ENCODE peak calls at places on chromosome 13, in five cellular contexts. O is heart right ventricle, L is Calu3, T is iPS-NIHi11, H is AG04450. U is an unnamed sample.

GRCh38 chr13:29619995-29620394 is 24.5 kb upstream of the SLC7A1 start:
- DNase-seq in O (no peak), L (no peak), T (no peak), H (no peak), U (no peak)

GRCh38 chr13:111518161-111518791 is 197.8 kb downstream of the TEX29 start:
- DNase-seq in O (no peak), L (no peak), T (no peak), H (no peak), U (no peak)

GRCh38 chr13:93256998-93257397 is 30.4 kb downstream of the GPC6 start:
- DNase-seq in O (no peak), L (no peak), T (no peak), H (no peak), U (no peak)

GRCh38 chr13:27644302-27644701 is 22.6 kb downstream of the POLR1D start:
- DNase-seq in O (no peak), L (no peak), T (no peak), H (peak; percentile 79), U (no peak)

GRCh38 chr13:99357920-99358319 is 50.7 kb upstream of the GPR183 start:
- DNase-seq in O (no peak), L (no peak), T (no peak), H (no peak), U (no peak)

GRCh38 chr13:45016792-45017425 is 27.6 kb downstream of the GPALPP1 start:
- DNase-seq in O (no peak), L (no peak), T (no peak), H (no peak), U (no peak)

GRCh38 chr13:41848435-41849255 is 112.3 kb downstream of the VWA8 start:
- DNase-seq in O (no peak), L (no peak), T (no peak), H (no peak), U (no peak)

GRCh38 chr13:90947976-90948375 is 399.5 kb upstream of the MIR17HG start:
- DNase-seq in O (no peak), L (no peak), T (no peak), H (no peak), U (no peak)

GRCh38 chr13:110015253-110015652 is 228.9 kb upstream of the IRS2 start:
- DNase-seq in O (no peak), L (no peak), T (no peak), H (no peak), U (no peak)

GRCh38 chr13:68009546-68009945 is 779.4 kb upstream of the PCDH9 start:
- DNase-seq in O (no peak), L (no peak), T (no peak), H (no peak), U (no peak)

GRCh38 chr13:73934771-73935170 is 199.4 kb downstream of the KLF12 start:
- DNase-seq in O (no peak), L (no peak), T (no peak), H (no peak), U (no peak)

GRCh38 chr13:32430018-32430747 is 2.3 kb upstream of the N4BP2L1 start:
- DNase-seq in O (no peak), L (no peak), T (no peak), H (no peak), U (no peak)

GRCh38 chr13:44523176-44524017 is 52.7 kb downstream of the TSC22D1 start:
- DNase-seq in O (no peak), L (no peak), T (peak; percentile 26), H (peak; percentile 32), U (peak; percentile 2)

GRCh38 chr13:45365558-45365885 is 24.5 kb upstream of the TPT1 start:
- DNase-seq in O (no peak), L (no peak), T (no peak), H (no peak), U (no peak)

GRCh38 chr13:46321494-46322225 is 65.4 kb downstream of the RUBCNL start:
- DNase-seq in O (peak; percentile 29), L (peak; percentile 49), T (peak; percentile 72), H (peak; percentile 10), U (no peak)

GRCh38 chr13:26022538-26023292 is 29.1 kb downstream of the SHISA2 start:
- DNase-seq in O (peak; percentile 81), L (peak; percentile 83), T (peak; percentile 23), H (no peak), U (no peak)

GRCh38 chr13:62309904-62310303 is 894.3 kb upstream of the PCDH20 start:
- DNase-seq in O (no peak), L (no peak), T (peak; percentile 16), H (no peak), U (no peak)

GRCh38 chr13:111425326-111425725 is 104.9 kb downstream of the TEX29 start:
- DNase-seq in O (no peak), L (no peak), T (no peak), H (no peak), U (no peak)

GRCh38 chr13:33727356-33728083 is 90.4 kb upstream of the RFC3 start:
- DNase-seq in O (no peak), L (no peak), T (no peak), H (no peak), U (no peak)

GRCh38 chr13:113526466-113527220 is 36.1 kb upstream of the DCUN1D2 start:
- DNase-seq in O (no peak), L (no peak), T (no peak), H (no peak), U (no peak)

GRCh38 chr13:111973186-111974064 is 93.5 kb upstream of the SOX1 start:
- DNase-seq in O (no peak), L (no peak), T (no peak), H (no peak), U (no peak)